ENCODE peak calls at places on chromosomes 13 and 19, in eight cellular contexts. P, Y, T, I, N, M, Q and U are unnamed samples.

GRCh38 chr19:2887391-2887914 is 13.3 kb upstream of the ZNF57 start:
- DNase-seq in T (no peak), N (no peak), Y (peak; percentile 69), I (no peak), P (peak; percentile 82), Q (no peak), M (no peak), U (peak; percentile 67)

GRCh38 chr19:1540353-1540925 is 16.6 kb downstream of the PLK5 start:
- DNase-seq in M (no peak), Y (no peak), T (no peak), P (no peak), Q (no peak), N (no peak), I (no peak), U (no peak)

GRCh38 chr19:42224940-42225717 is 5.0 kb downstream of the ZNF526 start:
- DNase-seq in M (no peak), I (no peak), Y (no peak), T (no peak), N (no peak), P (no peak), Q (no peak), U (no peak)

GRCh38 chr13:76856141-76856571 is 30.0 kb downstream of the KCTD12 start:
- DNase-seq in Y (peak; percentile 66), I (no peak), M (no peak), P (peak; percentile 78), N (no peak), T (no peak), Q (no peak), U (no peak)

GRCh38 chr19:29798783-29799182 is 13.0 kb upstream of the CCNE1 start:
- DNase-seq in T (no peak), M (no peak), Y (no peak), P (peak; percentile 21), N (no peak), I (no peak), Q (no peak), U (no peak)

GRCh38 chr13:26678796-26679195 is 81.8 kb downstream of the GPR12 start:
- DNase-seq in T (no peak), I (no peak), Q (no peak), P (no peak), Y (no peak), M (no peak), N (no peak), U (no peak)

GRCh38 chr19:2235396-2236284 is 489 bp downstream of the PLEKHJ1 start:
- DNase-seq in M (peak; percentile 32), Q (no peak), P (no peak), Y (no peak), T (no peak), I (no peak), N (no peak), U (no peak)

GRCh38 chr13:20334309-20334708 is 102.2 kb upstream of the GJB6 start:
- DNase-seq in N (no peak), T (no peak), Y (no peak), M (no peak), Q (no peak), P (no peak), I (no peak), U (no peak)

GRCh38 chr19:58218899-58219298 is 9.8 kb upstream of the ZNF544 start:
- DNase-seq in N (no peak), I (no peak), P (peak; percentile 44), T (no peak), M (no peak), Q (no peak), Y (no peak), U (no peak)

GRCh38 chr13:113586661-113587479 is 2.3 kb downstream of the TFDP1 start:
- DNase-seq in T (no peak), P (no peak), I (peak; percentile 48), N (no peak), Y (no peak), M (no peak), Q (peak; percentile 31), U (no peak)

GRCh38 chr13:105334211-105334610 is 1201.3 kb downstream of the EFNB2 start:
- DNase-seq in Q (no peak), P (peak; percentile 39), Y (peak; percentile 80), T (no peak), N (no peak), I (no peak), M (no peak), U (no peak)

GRCh38 chr13:43285891-43286602 is 262.7 kb downstream of the DNAJC15 start:
- DNase-seq in Q (no peak), M (no peak), Y (peak; percentile 84), P (no peak), N (no peak), T (no peak), I (no peak), U (no peak)

GRCh38 chr19:343451-343931 is 1.1 kb downstream of the MIER2 start:
- DNase-seq in N (no peak), T (no peak), Q (no peak), M (no peak), P (peak; percentile 9), I (no peak), Y (no peak), U (no peak)

GRCh38 chr19:30077851-30078355 is 135.9 kb downstream of the URI1 start:
- DNase-seq in Y (no peak), T (no peak), P (no peak), I (no peak), M (no peak), Q (no peak), N (no peak), U (no peak)

GRCh38 chr13:50290186-50290585 is 274.9 kb downstream of the KCNRG start:
- DNase-seq in M (no peak), P (no peak), I (no peak), N (no peak), Q (no peak), Y (no peak), T (no peak), U (no peak)

GRCh38 chr13:73062368-73062767 is 3.6 kb downstream of the KLF5 start:
- DNase-seq in Q (no peak), M (no peak), I (no peak), N (no peak), P (no peak), T (no peak), Y (no peak), U (no peak)

GRCh38 chr19:22532388-22533310 is 101.5 kb upstream of the ZNF492 start:
- DNase-seq in M (peak; percentile 99), T (peak; percentile 99), Y (no peak), Q (no peak), N (peak; percentile 99), P (peak; percentile 24), I (no peak), U (no peak)
- TF ChIP-seq CTCF in M (no peak), T (peak; percentile 42), Y (no peak), Q (no peak), N (peak; percentile 9), P (no peak), I (no peak), U (no peak)

GRCh38 chr13:32414580-32414979 is 13.3 kb downstream of the N4BP2L1 start:
- DNase-seq in N (no peak), I (no peak), M (no peak), Q (no peak), Y (no peak), P (no peak), T (no peak), U (no peak)

GRCh38 chr13:32413284-32413683 is 14.6 kb downstream of the N4BP2L1 start:
- DNase-seq in P (no peak), N (no peak), Q (no peak), M (no peak), I (no peak), T (no peak), Y (no peak), U (no peak)

GRCh38 chr13:32419862-32420261 is 8.1 kb downstream of the N4BP2L1 start:
- DNase-seq in N (peak; percentile 33), P (no peak), T (no peak), M (no peak), Y (no peak), I (no peak), Q (no peak), U (no peak)

GRCh38 chr13:32417995-32418394 is 9.9 kb downstream of the N4BP2L1 start:
- DNase-seq in Q (no peak), T (no peak), N (no peak), M (no peak), Y (no peak), P (no peak), I (no peak), U (no peak)

GRCh38 chr13:32415019-32415418 is 12.9 kb downstream of the N4BP2L1 start:
- DNase-seq in M (no peak), I (no peak), P (peak; percentile 21), Y (no peak), N (no peak), T (no peak), Q (no peak), U (no peak)
- TF ChIP-seq CTCF in M (no peak), I (no peak), P (peak; percentile 65), Y (peak; percentile 68), N (no peak), T (no peak), Q (no peak), U (peak; percentile 28)

GRCh38 chr19:18278521-18279265 is 2.7 kb downstream of the JUND start:
- DNase-seq in M (peak; percentile 76), I (peak; percentile 63), P (peak; percentile 39), T (no peak), N (no peak), Y (peak; percentile 33), Q (no peak), U (no peak)
- TF ChIP-seq CTCF in M (no peak), I (peak; percentile 43), P (peak; percentile 38), T (no peak), N (no peak), Y (peak; percentile 30), Q (no peak), U (peak; percentile 36)

GRCh38 chr19:5547881-5548280 is 19.9 kb downstream of the TINCR start:
- DNase-seq in T (no peak), I (no peak), P (peak; percentile 62), N (no peak), Q (no peak), M (no peak), Y (peak; percentile 31), U (peak; percentile 66)
- TF ChIP-seq CTCF in T (no peak), I (peak; percentile 24), P (peak; percentile 70), N (no peak), Q (peak; percentile 20), M (peak; percentile 44), Y (peak; percentile 67), U (peak; percentile 98)

GRCh38 chr19:23981863-23982262 is 67.2 kb downstream of the ZNF726 start:
- DNase-seq in T (no peak), N (no peak), M (no peak), P (no peak), I (no peak), Q (no peak), Y (no peak), U (no peak)
- TF ChIP-seq CTCF in T (no peak), N (no peak), M (no peak), P (no peak), I (no peak), Q (no peak), Y (no peak), U (no peak)

GRCh38 chr13:70723732-70724131 is 615.5 kb upstream of the KLHL1 start:
- DNase-seq in N (no peak), I (no peak), T (no peak), P (no peak), Q (no peak), M (no peak), Y (peak; percentile 8), U (no peak)
- TF ChIP-seq CTCF in N (no peak), I (no peak), T (no peak), P (no peak), Q (no peak), M (no peak), Y (peak; percentile 31), U (peak; percentile 55)